ENCODE peak calls at places on chromosome 15, in five cellular contexts. X is iris pigment epithelial cell, J is T-helper 9 cell, C is T-helper 2 cell, U is foreskin melanocyte. T is an unnamed sample.

GRCh38 chr15:77944002-77944867 is 133.3 kb downstream of the TBC1D2B start:
- DNase-seq in X (peak; percentile 82), J (peak; percentile 13), C (peak; percentile 33), U (peak; percentile 91), T (peak; percentile 91)

GRCh38 chr15:91572110-91572509 is 281.4 kb upstream of the SLCO3A1 start:
- DNase-seq in X (peak; percentile 42), J (no peak), C (no peak), U (no peak), T (no peak)

GRCh38 chr15:41559239-41559488 is 152 bp downstream of the TYRO3 start:
- DNase-seq in X (no peak), J (no peak), C (no peak), U (no peak), T (no peak)

GRCh38 chr15:25171111-25171811 is 216.5 kb downstream of the SNRPN start:
- DNase-seq in X (no peak), J (no peak), C (no peak), U (no peak), T (peak; percentile 23)

GRCh38 chr15:74041777-74042435 is 40.4 kb downstream of the GOLGA6A start:
- DNase-seq in X (no peak), J (no peak), C (no peak), U (no peak), T (no peak)

GRCh38 chr15:66679657-66680108 is 22.4 kb upstream of the SMAD6 start:
- DNase-seq in X (peak; percentile 62), J (no peak), C (no peak), U (no peak), T (peak; percentile 76)

GRCh38 chr15:85993116-85993515 is 86.6 kb upstream of the AGBL1 start:
- DNase-seq in X (no peak), J (no peak), C (no peak), U (no peak), T (no peak)

GRCh38 chr15:37101634-37102314 is 1.4 kb upstream of the MEIS2 start:
- DNase-seq in X (peak; percentile 64), J (no peak), C (no peak), U (no peak), T (peak; percentile 89)

GRCh38 chr15:29821416-29822099 is 710 bp downstream of the TJP1 start:
- DNase-seq in X (peak; percentile 91), J (no peak), C (no peak), U (no peak), T (peak; percentile 80)

GRCh38 chr15:94638183-94638582 is 406.8 kb downstream of the MCTP2 start:
- DNase-seq in X (no peak), J (no peak), C (no peak), U (no peak), T (no peak)

GRCh38 chr15:38072007-38072506 is 137.6 kb downstream of the TMCO5A start:
- DNase-seq in X (no peak), J (no peak), C (no peak), U (no peak), T (no peak)